ENCODE peak calls at places on chromosomes 13 and 19, in seven cellular contexts. J is upper lobe of left lung, V is GM12878, U is psoas muscle, T is HepG2, C is left lung, D is RWPE2. K is an unnamed sample.

GRCh38 chr13:97257228-97257755 is 35.2 kb downstream of the MBNL2 start:
- ATAC-seq in C (peak), V (no peak), J (no peak), U (no peak), T (peak), D (no peak), K (no peak)

GRCh38 chr13:98879965-98880364 is 97.9 kb downstream of the DOCK9 start:
- ATAC-seq in T (no peak), V (no peak), U (peak), D (no peak), C (no peak), J (no peak), K (no peak)

GRCh38 chr19:42290523-42291436 is 11.2 kb upstream of the PRR19 start:
- ATAC-seq in V (peak), J (peak), D (peak), U (no peak), T (peak), C (peak), K (no peak)

GRCh38 chr19:6198896-6199239 is 63.4 kb downstream of the ACSBG2 start:
- ATAC-seq in T (no peak), J (no peak), C (no peak), D (peak), U (no peak), V (peak), K (no peak)

GRCh38 chr19:44644391-44645016 is 794 bp downstream of the PVR start:
- ATAC-seq in U (peak), C (peak), D (peak), J (peak), T (peak), V (no peak), K (peak)

GRCh38 chr19:16095071-16095571 is 16.6 kb upstream of the RAB8A start:
- ATAC-seq in D (no peak), T (no peak), U (no peak), C (no peak), J (peak), V (peak), K (peak)

GRCh38 chr13:77966671-77967070 is 48.0 kb upstream of the EDNRB start:
- ATAC-seq in U (no peak), D (no peak), J (no peak), V (no peak), T (no peak), C (no peak), K (no peak)

GRCh38 chr13:47837906-47838305 is 163.2 kb downstream of the SUCLA2 start:
- ATAC-seq in C (no peak), V (no peak), U (no peak), T (no peak), D (no peak), J (no peak), K (no peak)

GRCh38 chr19:5308471-5309437 is 31.9 kb downstream of the PTPRS start:
- ATAC-seq in D (peak), J (peak), T (no peak), U (peak), V (peak), C (peak), K (peak)

GRCh38 chr19:3608750-3609322 is 2.2 kb upstream of the TBXA2R start:
- ATAC-seq in C (no peak), U (peak), T (no peak), J (no peak), V (no peak), D (no peak), K (no peak)

GRCh38 chr13:34469212-34469983 is 472.7 kb upstream of the NBEA start:
- ATAC-seq in C (peak), J (no peak), U (no peak), T (no peak), V (no peak), D (peak), K (no peak)

GRCh38 chr19:10797541-10798256 is 38.3 kb downstream of the TMED1 start:
- ATAC-seq in V (peak), J (no peak), C (peak), D (no peak), T (no peak), U (no peak), K (no peak)

GRCh38 chr13:69704311-69704710 is 403.3 kb upstream of the ATXN8OS start:
- ATAC-seq in U (no peak), V (no peak), J (no peak), T (no peak), D (peak), C (no peak), K (no peak)

GRCh38 chr13:37617162-37617561 is 18.6 kb upstream of the POSTN start:
- ATAC-seq in J (no peak), U (no peak), D (peak), C (peak), T (no peak), V (no peak), K (no peak)

GRCh38 chr13:110182003-110182402 is 125.0 kb downstream of the COL4A1 start:
- ATAC-seq in C (no peak), V (no peak), U (no peak), T (no peak), J (no peak), D (no peak), K (no peak)

GRCh38 chr13:112959206-112959605 is 9.8 kb upstream of the MCF2L start:
- ATAC-seq in V (no peak), U (peak), T (no peak), J (no peak), C (peak), D (no peak), K (peak)

GRCh38 chr13:51148223-51148951 is 37.3 kb upstream of the C13orf42 start:
- ATAC-seq in T (peak), V (no peak), C (peak), D (no peak), U (no peak), J (peak), K (peak)

DNA sequence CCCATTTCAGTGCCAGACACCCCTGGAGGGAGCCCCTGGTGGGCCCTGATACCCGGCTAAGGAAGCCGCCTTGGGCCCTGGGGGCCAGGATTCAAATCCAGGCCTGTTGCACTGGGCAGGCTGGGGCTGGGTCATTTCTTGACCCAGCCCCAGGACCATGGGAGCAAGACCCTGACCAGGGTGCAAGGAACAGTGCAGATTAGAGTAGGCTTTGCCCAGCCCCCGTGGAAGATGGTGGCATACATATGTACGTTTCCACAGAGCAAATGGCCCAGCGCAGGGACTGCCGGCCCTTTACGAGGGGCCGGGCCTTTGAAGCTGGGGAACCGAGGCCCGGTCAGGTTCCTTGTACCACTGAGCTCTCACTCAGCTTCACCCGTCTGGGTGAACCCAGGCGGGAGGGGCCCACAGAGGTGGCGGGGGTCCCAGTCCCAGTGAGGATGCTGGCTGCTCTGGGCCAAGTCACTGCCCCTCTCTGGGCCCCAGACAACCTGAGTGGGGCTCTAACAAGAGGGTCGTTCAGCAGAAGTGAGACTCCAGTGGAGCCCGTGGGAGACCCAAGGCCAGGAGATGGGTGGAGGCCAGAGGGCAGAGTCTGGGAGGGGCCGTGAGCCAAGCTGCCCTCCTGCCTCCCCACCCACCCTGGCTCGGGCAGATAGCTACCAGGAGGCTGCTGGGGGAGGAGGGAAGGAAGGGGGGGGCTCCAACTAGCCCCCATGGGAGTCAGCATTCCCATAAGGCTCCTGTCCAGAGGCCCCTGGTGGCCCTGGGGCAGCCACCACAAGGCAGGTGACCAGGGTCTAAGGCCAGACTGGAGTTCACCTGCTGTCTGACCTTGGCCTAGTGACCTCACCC is 2.7 kb downstream of the MKNK2 start:
- ATAC-seq in D (no peak), J (no peak), V (no peak), C (no peak), U (no peak), T (no peak), K (no peak)
- H3K27ac ChIP-seq in D (peak), J (peak), V (peak), C (peak), U (peak), T (peak), K (peak)

GRCh38 chr19:14366529-14366928 is 14.7 kb upstream of the ADGRE5 start:
- ATAC-seq in V (peak), C (peak), T (peak), U (no peak), D (peak), J (peak), K (no peak)

GRCh38 chr19:14368011-14368513 is 13.2 kb upstream of the ADGRE5 start:
- ATAC-seq in D (no peak), C (no peak), J (peak), V (peak), U (no peak), T (no peak), K (no peak)

GRCh38 chr19:14367016-14367415 is 14.2 kb upstream of the ADGRE5 start:
- ATAC-seq in D (no peak), U (no peak), J (no peak), V (no peak), C (no peak), T (no peak), K (no peak)

GRCh38 chr19:14361824-14362223 is 19.4 kb upstream of the ADGRE5 start:
- ATAC-seq in T (peak), D (no peak), U (no peak), C (no peak), J (peak), V (peak), K (no peak)

DNA sequence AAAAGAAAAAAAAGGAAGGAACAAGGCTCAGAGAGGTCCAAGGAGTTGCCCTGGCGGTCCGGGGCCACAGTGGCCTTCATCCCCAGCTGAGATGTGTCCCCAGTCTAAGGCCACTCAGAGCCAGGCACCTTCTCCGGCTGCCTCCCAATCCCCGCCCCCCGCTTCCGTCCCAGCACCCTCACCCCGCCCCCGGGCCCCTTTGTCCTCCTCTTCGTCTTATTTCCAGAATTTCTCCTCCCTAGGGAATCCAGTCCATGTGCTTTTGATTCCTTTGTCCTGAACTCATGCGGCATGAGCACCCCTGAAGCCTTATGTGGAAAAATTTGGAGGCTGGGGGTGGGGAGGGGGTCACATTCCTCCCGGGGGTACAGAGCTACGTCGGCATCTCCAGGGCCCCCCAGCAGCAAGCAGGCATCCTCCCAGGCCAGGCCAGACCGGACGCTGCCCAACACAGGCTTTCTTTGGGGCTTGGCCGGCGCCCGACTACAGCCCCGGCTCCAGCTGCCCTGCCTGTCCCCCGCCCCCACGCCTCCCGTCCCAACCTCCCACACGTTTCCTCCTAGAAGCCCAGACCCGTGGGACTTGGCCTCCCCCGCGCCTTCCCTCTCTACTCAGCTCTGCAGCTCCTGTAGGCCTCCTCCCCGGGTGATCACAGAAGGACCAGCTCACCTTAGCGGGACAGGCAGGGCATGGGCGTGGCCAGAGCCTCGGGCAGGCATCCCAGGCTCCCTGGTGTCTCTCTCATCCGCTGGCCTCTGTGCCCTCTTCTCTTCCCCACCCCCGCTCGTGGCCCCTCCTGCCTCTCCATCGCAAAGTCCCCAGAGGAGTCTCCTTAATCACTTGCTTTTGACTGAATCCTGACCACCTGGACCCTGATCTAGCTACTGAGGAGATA is 17.8 kb upstream of the ADGRE5 start:
- ATAC-seq in C (peak), J (peak), U (peak), V (peak), T (peak), D (peak), K (peak)
- TF ChIP-seq CTCF in C (no peak), J (no peak), U (no peak), V (no peak), T (no peak), D (no peak), K (no peak)

GRCh38 chr13:42041684-42042035 is 6.8 kb upstream of the DGKH start:
- ATAC-seq in D (peak), J (peak), T (peak), V (peak), U (peak), C (peak), K (peak)
- H3K4me3 ChIP-seq in D (peak), J (peak), T (peak), V (peak), U (peak), C (peak), K (peak)

GRCh38 chr13:40169476-40169875 is 497.0 kb downstream of the FOXO1 start:
- ATAC-seq in J (no peak), V (no peak), U (peak), D (no peak), C (no peak), T (no peak), K (no peak)

GRCh38 chr13:40168425-40169155 is 497.9 kb downstream of the FOXO1 start:
- ATAC-seq in T (no peak), C (no peak), D (no peak), V (no peak), J (peak), U (no peak), K (no peak)

GRCh38 chr13:40170091-40170490 is 496.4 kb downstream of the FOXO1 start:
- ATAC-seq in U (no peak), C (no peak), D (no peak), J (no peak), T (no peak), V (no peak), K (no peak)

GRCh38 chr13:40165533-40165932 is 500.9 kb downstream of the FOXO1 start:
- ATAC-seq in D (no peak), T (no peak), V (no peak), J (no peak), U (no peak), C (no peak), K (no peak)

GRCh38 chr13:40167327-40167726 is 499.1 kb downstream of the FOXO1 start:
- ATAC-seq in J (no peak), T (no peak), C (no peak), D (no peak), V (no peak), U (no peak), K (no peak)
- H3K27ac ChIP-seq in J (no peak), T (no peak), C (no peak), D (no peak), V (no peak), U (no peak), K (no peak)

GRCh38 chr13:31452525-31452924 is 252.8 kb downstream of the B3GLCT start:
- ATAC-seq in T (no peak), C (no peak), V (no peak), J (no peak), U (no peak), D (no peak), K (no peak)
- TF ChIP-seq CTCF in T (no peak), C (no peak), V (no peak), J (no peak), U (no peak), D (no peak), K (no peak)

K was measured in gastroesophageal sphincter.